ENCODE peak calls at places on chromosomes 4 and X, in nine cellular contexts. Z is pancreas; L is activated naive CD8-positive, alpha-beta T cell treated with anti-CD3 and anti-CD28 coated beads, Interleukin-2, amount 50 U/mL, for 24 hours; J is AML-193; A is stimulated activated naive CD8-positive, alpha-beta T cell treated with anti-CD3 and anti-CD28 coated beads, Interleukin-15, Interleukin-2, amounts not matched to agents 100 U/mL and 50 U/mL, for 24 hours; S is OCI-LY7; R is activated CD8-positive, alpha-beta T cell treated with anti-CD3 and anti-CD28 coated beads, Interleukin-2, amount 10 ng/mL, durations not matched to agents 7 days and 5 days; E is omental fat pad; B is EL. V is an unnamed sample.

GRCh38 chr4:1297456-1298325 is 8.0 kb downstream of the MAEA start:
- DNase-seq in Z (no peak), L (no peak), J (no peak), A (no peak), S (no peak), R (no peak), E (no peak), B (no peak), V (no peak)

GRCh38 chr4:54368861-54369260 is 139.8 kb downstream of the PDGFRA start:
- DNase-seq in Z (no peak), L (no peak), J (no peak), A (no peak), S (no peak), R (no peak), E (no peak), B (no peak), V (no peak)

GRCh38 chr4:114615435-114615834 is 16.8 kb downstream of the UGT8 start:
- DNase-seq in Z (no peak), L (no peak), J (no peak), A (no peak), S (no peak), R (no peak), E (no peak), B (no peak), V (no peak)

GRCh38 chr4:6920174-6920573 is 10.5 kb downstream of the TBC1D14 start:
- DNase-seq in Z (no peak), L (no peak), J (no peak), A (no peak), S (no peak), R (no peak), E (no peak), B (no peak), V (no peak)

GRCh38 chr4:71066737-71067716 is 73.6 kb downstream of the DCK start:
- DNase-seq in Z (no peak), L (no peak), J (no peak), A (no peak), S (no peak), R (no peak), E (no peak), B (no peak), V (no peak)

GRCh38 chrX:40945366-40945713 is 139.9 kb upstream of the USP9X start:
- DNase-seq in Z (peak), L (no peak), J (peak), A (no peak), S (no peak), R (no peak), E (no peak), B (peak), V (peak)

GRCh38 chr4:110620352-110621327 is 2.2 kb downstream of the PITX2 start:
- DNase-seq in Z (no peak), L (no peak), J (no peak), A (no peak), S (peak), R (no peak), E (no peak), B (no peak), V (peak)

GRCh38 chr4:141711211-141711610 is 74.8 kb downstream of the IL15 start:
- DNase-seq in Z (no peak), L (no peak), J (peak), A (no peak), S (no peak), R (no peak), E (no peak), B (peak), V (no peak)

GRCh38 chr4:140359571-140360427 is 13.6 kb upstream of the SCOC start:
- DNase-seq in Z (peak), L (peak), J (peak), A (peak), S (peak), R (peak), E (peak), B (peak), V (peak)

GRCh38 chrX:153921070-153921469 is 5.0 kb downstream of the ARHGAP4 start:
- DNase-seq in Z (no peak), L (no peak), J (no peak), A (no peak), S (no peak), R (no peak), E (no peak), B (no peak), V (no peak)

V was measured in K562.